ENCODE peak calls at places on chromosome 6, in seven cellular contexts. R, K, E, U, Y, P and B are unnamed samples.

GRCh38 chr6:161917645-161918044 is 643.8 kb upstream of the AGPAT4 start:
- DNase-seq in U (no peak), E (no peak), Y (no peak), K (no peak), R (no peak), P (no peak), B (no peak)

GRCh38 chr6:142819603-142820335 is 125.2 kb downstream of the HIVEP2 start:
- DNase-seq in K (peak), Y (no peak), R (no peak), U (no peak), P (peak), E (peak), B (peak)

GRCh38 chr6:56749632-56750151 is 107.0 kb upstream of the DST start:
- DNase-seq in U (no peak), P (no peak), K (no peak), Y (no peak), E (no peak), R (no peak), B (no peak)

GRCh38 chr6:33558801-33559200 is 21.3 kb downstream of the BAK1 start:
- DNase-seq in K (no peak), R (no peak), Y (no peak), P (no peak), E (no peak), U (no peak), B (no peak)

GRCh38 chr6:1739680-1740079 is 130.0 kb downstream of the FOXC1 start:
- DNase-seq in Y (no peak), U (peak), P (no peak), R (no peak), K (no peak), E (no peak), B (peak)

GRCh38 chr6:165562421-165563090 is 100.5 kb downstream of the PDE10A start:
- DNase-seq in K (no peak), R (no peak), E (no peak), U (no peak), P (no peak), Y (no peak), B (no peak)

GRCh38 chr6:11585426-11586016 is 48.0 kb downstream of the TMEM170B start:
- DNase-seq in U (peak), Y (no peak), K (no peak), R (no peak), P (no peak), E (peak), B (no peak)

GRCh38 chr6:44388876-44389275 is 1.4 kb downstream of the CDC5L start:
- DNase-seq in U (no peak), R (no peak), Y (no peak), P (no peak), E (no peak), K (no peak), B (no peak)

GRCh38 chr6:149628865-149629544 is 19.5 kb downstream of the KATNA1 start:
- DNase-seq in K (no peak), Y (no peak), R (no peak), E (no peak), U (no peak), P (no peak), B (peak)

GRCh38 chr6:135183532-135184440 is 2.7 kb downstream of the MYB start:
- DNase-seq in P (peak), E (peak), R (peak), Y (peak), K (peak), U (no peak), B (peak)

GRCh38 chr6:54718541-54719023 is 128.0 kb upstream of the FAM83B start:
- DNase-seq in K (no peak), R (no peak), U (no peak), Y (no peak), E (no peak), P (no peak), B (no peak)

GRCh38 chr6:28137458-28138020 is 4.1 kb upstream of the ZKSCAN8 start:
- DNase-seq in R (no peak), K (no peak), Y (no peak), U (no peak), P (peak), E (peak), B (peak)

GRCh38 chr6:150016324-150017185 is 8.8 kb downstream of the RAET1L start:
- DNase-seq in R (peak), P (peak), Y (no peak), E (peak), U (no peak), K (peak), B (peak)

GRCh38 chr6:2403546-2403945 is 158.1 kb upstream of the GMDS start:
- DNase-seq in E (no peak), Y (no peak), K (no peak), U (no peak), P (no peak), R (no peak), B (no peak)

GRCh38 chr6:27940766-27941165 is 16.3 kb upstream of the OR2B6 start:
- DNase-seq in P (no peak), K (no peak), R (no peak), U (no peak), Y (no peak), E (no peak), B (no peak)

GRCh38 chr6:162173448-162173847 is 554.1 kb downstream of the PRKN start:
- DNase-seq in P (no peak), E (no peak), R (no peak), U (no peak), K (no peak), Y (no peak), B (no peak)

GRCh38 chr6:45416700-45417099 is 39.0 kb upstream of the SUPT3H start:
- DNase-seq in P (no peak), K (no peak), Y (no peak), E (no peak), R (no peak), U (no peak), B (no peak)

GRCh38 chr6:163398104-163398503 is 16.4 kb upstream of the QKI start:
- DNase-seq in K (no peak), E (no peak), P (no peak), U (no peak), R (no peak), Y (no peak), B (no peak)